ENCODE peak calls at places on chromosomes 4 and X, in six cellular contexts. E, D, L, W, P and I are unnamed samples.

GRCh38 chr4:972651-973424 is 531 bp downstream of the DGKQ start:
- DNase-seq in E (no peak), D (no peak), L (peak), W (no peak), P (peak), I (no peak)

GRCh38 chr4:33924239-33924638 is 2320.1 kb downstream of the ARAP2 start:
- DNase-seq in E (peak), D (peak), L (peak), W (peak), P (peak), I (peak)

GRCh38 chr4:118981171-118981838 is 92.7 kb downstream of the SYNPO2 start:
- DNase-seq in E (no peak), D (peak), L (no peak), W (no peak), P (peak), I (peak)

GRCh38 chr4:82458729-82459128 is 28.3 kb downstream of the ENOPH1 start:
- DNase-seq in E (no peak), D (no peak), L (no peak), W (no peak), P (no peak), I (no peak)

GRCh38 chrX:39772057-39772832 is 325.5 kb downstream of the BCOR start:
- DNase-seq in E (peak), D (peak), L (no peak), W (peak), P (peak), I (no peak)

GRCh38 chr4:86497980-86498379 is 96.1 kb upstream of the PTPN13 start:
- DNase-seq in E (no peak), D (no peak), L (peak), W (no peak), P (peak), I (no peak)

GRCh38 chrX:71823391-71824057 is 60.4 kb downstream of the CXorf49B start:
- DNase-seq in E (no peak), D (no peak), L (no peak), W (no peak), P (no peak), I (no peak)

GRCh38 chr4:156970501-156971167 is 965 bp downstream of the PDGFC start:
- DNase-seq in E (peak), D (peak), L (peak), W (peak), P (peak), I (peak)

GRCh38 chr4:127975121-127975770 is 10.0 kb downstream of the ABHD18 start:
- DNase-seq in E (no peak), D (peak), L (no peak), W (no peak), P (no peak), I (no peak)

GRCh38 chrX:47564438-47565085 is 3.6 kb downstream of the ARAF start:
- DNase-seq in E (no peak), D (no peak), L (no peak), W (no peak), P (no peak), I (no peak)

GRCh38 chrX:47177079-47177478 is 16.6 kb upstream of the UBA1 start:
- DNase-seq in E (no peak), D (no peak), L (no peak), W (no peak), P (no peak), I (no peak)

GRCh38 chr4:139331185-139331584 is 28.9 kb upstream of the NDUFC1 start:
- DNase-seq in E (no peak), D (no peak), L (peak), W (no peak), P (no peak), I (no peak)

GRCh38 chr4:130395871-130396270 is 1299.9 kb downstream of the C4orf33 start:
- DNase-seq in E (no peak), D (peak), L (peak), W (no peak), P (peak), I (no peak)

GRCh38 chr4:99644453-99644852 is 13.2 kb downstream of the C4orf54 start:
- DNase-seq in E (no peak), D (no peak), L (no peak), W (peak), P (no peak), I (no peak)

GRCh38 chrX:14554132-14554715 is 24.9 kb downstream of the GLRA2 start:
- DNase-seq in E (no peak), D (no peak), L (no peak), W (no peak), P (peak), I (no peak)

GRCh38 chrX:153845842-153846241 is 15.5 kb upstream of the PDZD4 start:
- DNase-seq in E (no peak), D (no peak), L (peak), W (no peak), P (no peak), I (no peak)

GRCh38 chrX:71618303-71618721 is at the start of gene CXCR3:
- DNase-seq in E (no peak), D (no peak), L (no peak), W (no peak), P (no peak), I (no peak)

GRCh38 chrX:20412871-20413486 is 146.3 kb upstream of the RPS6KA3 start:
- DNase-seq in E (no peak), D (no peak), L (no peak), W (no peak), P (no peak), I (no peak)

GRCh38 chr4:38322709-38323108 is 341.3 kb upstream of the KLF3 start:
- DNase-seq in E (no peak), D (peak), L (no peak), W (peak), P (peak), I (no peak)

GRCh38 chr4:103019319-103020124 is at the start of gene SLC9B1:
- DNase-seq in E (peak), D (peak), L (peak), W (peak), P (peak), I (peak)

GRCh38 chr4:177308125-177308524 is 1.5 kb upstream of the NEIL3 start:
- DNase-seq in E (no peak), D (peak), L (peak), W (no peak), P (peak), I (no peak)

GRCh38 chr4:53015681-53016080 is 153.6 kb downstream of the RASL11B start:
- DNase-seq in E (peak), D (peak), L (peak), W (peak), P (peak), I (peak)

GRCh38 chr4:1043658-1044468 is 32.4 kb downstream of the FGFRL1 start:
- DNase-seq in E (peak), D (peak), L (peak), W (peak), P (peak), I (peak)

GRCh38 chr4:149884046-149884445 is 68.4 kb upstream of the IQCM start:
- DNase-seq in E (no peak), D (no peak), L (no peak), W (no peak), P (no peak), I (no peak)

GRCh38 chr4:78528327-78528726 is 23.2 kb upstream of the ANXA3 start:
- DNase-seq in E (no peak), D (peak), L (no peak), W (no peak), P (peak), I (no peak)

GRCh38 chr4:78527555-78527954 is 24.0 kb upstream of the ANXA3 start:
- DNase-seq in E (no peak), D (no peak), L (no peak), W (no peak), P (no peak), I (no peak)

GRCh38 chr4:78529569-78530209 is 21.9 kb upstream of the ANXA3 start:
- DNase-seq in E (no peak), D (peak), L (no peak), W (no peak), P (peak), I (no peak)

GRCh38 chr4:78525559-78525958 is 26.0 kb upstream of the ANXA3 start:
- DNase-seq in E (no peak), D (no peak), L (no peak), W (no peak), P (no peak), I (no peak)

GRCh38 chr4:78527103-78527502 is 24.5 kb upstream of the ANXA3 start:
- DNase-seq in E (no peak), D (no peak), L (no peak), W (no peak), P (no peak), I (no peak)
- H4K8ac ChIP-seq in E (no peak), D (no peak), L (no peak), W (no peak), P (no peak), I (no peak)

DNA sequence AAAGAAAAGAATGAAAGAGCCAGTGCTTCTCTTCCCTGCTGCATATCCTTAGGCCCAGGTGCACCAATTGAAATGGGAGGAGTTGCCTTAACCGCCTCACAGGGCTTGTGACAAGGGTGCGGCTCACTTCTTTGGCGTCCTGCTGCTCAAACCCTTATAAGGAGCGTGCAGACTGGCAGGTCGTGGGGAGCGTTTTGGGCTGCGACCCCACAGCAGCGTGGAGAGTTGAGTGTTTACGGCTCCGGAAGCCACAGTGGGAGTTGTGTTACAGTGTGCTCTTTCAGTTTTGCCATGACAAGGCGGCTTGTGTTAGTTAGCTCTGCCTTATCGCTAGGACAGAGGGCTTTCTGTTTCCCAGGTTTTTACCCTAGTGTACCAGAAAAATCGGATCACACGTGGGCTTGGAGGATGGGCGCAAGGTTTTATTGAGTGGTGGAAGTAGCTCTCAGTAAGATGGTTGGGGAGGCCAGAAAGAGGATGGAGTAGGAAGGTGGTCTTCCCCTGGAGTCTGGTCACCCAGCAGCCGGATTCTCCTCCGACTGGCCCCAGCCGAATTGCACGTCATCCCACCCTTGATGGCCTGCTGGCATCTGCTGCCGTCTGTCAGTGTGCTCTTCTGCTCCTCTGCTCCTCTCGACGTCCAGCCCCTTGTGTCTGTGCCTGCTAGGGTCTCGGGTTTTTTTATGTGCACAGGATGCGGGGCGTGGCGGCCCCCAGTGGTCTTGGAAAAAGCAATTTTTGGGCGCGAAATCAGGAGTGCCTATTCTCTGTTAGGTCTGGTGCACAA is 718.9 kb downstream of the ARAP2 start:
- DNase-seq in E (peak), D (no peak), L (no peak), W (peak), P (no peak), I (no peak)
- H4K8ac ChIP-seq in E (no peak), D (no peak), L (no peak), W (no peak), P (peak), I (no peak)

DNA sequence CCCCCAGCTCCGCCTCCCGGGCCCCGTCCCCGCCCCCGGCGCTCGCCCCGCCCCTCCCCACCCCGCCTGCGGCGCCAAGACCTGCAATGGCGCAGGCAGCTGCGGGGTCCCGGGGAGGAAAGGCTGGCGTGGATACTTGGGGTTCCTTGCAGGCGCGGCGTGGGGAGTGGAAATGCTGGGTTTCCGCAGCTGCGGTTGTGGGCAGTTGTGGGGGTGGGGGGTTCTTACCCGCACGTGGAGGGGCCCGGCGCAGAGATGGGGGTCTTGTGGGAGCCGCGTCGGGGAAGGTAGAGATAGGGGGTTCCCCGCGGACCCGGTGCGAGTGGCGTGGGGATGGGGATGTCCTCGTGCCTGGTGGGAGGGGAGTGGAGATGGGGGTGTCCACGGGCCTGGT is 678 bp upstream of the ASMTL start:
- DNase-seq in E (no peak), D (no peak), L (no peak), W (no peak), P (no peak), I (no peak)
- H4K8ac ChIP-seq in E (no peak), D (no peak), L (peak), W (no peak), P (peak), I (no peak)

DNA sequence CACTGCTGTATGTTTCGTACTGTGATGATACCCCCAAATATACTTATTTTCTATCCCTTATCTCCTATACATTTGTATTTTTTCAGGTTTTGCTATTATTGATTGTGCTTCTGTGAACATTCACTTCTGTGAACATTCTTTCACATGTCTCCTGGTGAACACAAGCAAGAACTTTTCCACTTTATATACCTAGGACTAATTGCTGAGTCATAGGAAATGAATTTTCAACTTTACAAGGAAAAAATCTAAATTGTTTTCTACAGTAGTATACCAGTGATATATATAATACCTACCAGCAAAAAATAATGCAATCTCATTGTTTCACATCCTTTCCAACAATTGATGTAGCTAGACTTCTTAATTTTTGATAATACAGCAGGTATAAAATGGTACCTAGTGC is 139.5 kb upstream of the MAGEB18 start:
- DNase-seq in E (no peak), D (no peak), L (no peak), W (no peak), P (no peak), I (no peak)
- H4K8ac ChIP-seq in E (no peak), D (no peak), L (no peak), W (no peak), P (no peak), I (no peak)

GRCh38 chr4:164383187-164384181 is 370.4 kb upstream of the SMIM31 start:
- DNase-seq in E (peak), D (peak), L (peak), W (peak), P (peak), I (peak)
- H4K8ac ChIP-seq in E (no peak), D (no peak), L (no peak), W (no peak), P (no peak), I (no peak)

GRCh38 chr4:155961575-155961974 is 7.9 kb upstream of the CTSO start:
- DNase-seq in E (no peak), D (no peak), L (no peak), W (no peak), P (no peak), I (no peak)

GRCh38 chr4:155962697-155963096 is 9.0 kb upstream of the CTSO start:
- DNase-seq in E (no peak), D (no peak), L (no peak), W (no peak), P (no peak), I (no peak)

GRCh38 chr4:155954939-155955338 is 1.3 kb upstream of the CTSO start:
- DNase-seq in E (no peak), D (peak), L (no peak), W (no peak), P (no peak), I (no peak)

GRCh38 chr4:155960522-155960921 is 6.9 kb upstream of the CTSO start:
- DNase-seq in E (no peak), D (peak), L (no peak), W (no peak), P (no peak), I (no peak)

GRCh38 chr4:155959417-155959816 is 5.8 kb upstream of the CTSO start:
- DNase-seq in E (no peak), D (no peak), L (no peak), W (no peak), P (no peak), I (no peak)
- H4K8ac ChIP-seq in E (no peak), D (no peak), L (no peak), W (no peak), P (no peak), I (no peak)

DNA sequence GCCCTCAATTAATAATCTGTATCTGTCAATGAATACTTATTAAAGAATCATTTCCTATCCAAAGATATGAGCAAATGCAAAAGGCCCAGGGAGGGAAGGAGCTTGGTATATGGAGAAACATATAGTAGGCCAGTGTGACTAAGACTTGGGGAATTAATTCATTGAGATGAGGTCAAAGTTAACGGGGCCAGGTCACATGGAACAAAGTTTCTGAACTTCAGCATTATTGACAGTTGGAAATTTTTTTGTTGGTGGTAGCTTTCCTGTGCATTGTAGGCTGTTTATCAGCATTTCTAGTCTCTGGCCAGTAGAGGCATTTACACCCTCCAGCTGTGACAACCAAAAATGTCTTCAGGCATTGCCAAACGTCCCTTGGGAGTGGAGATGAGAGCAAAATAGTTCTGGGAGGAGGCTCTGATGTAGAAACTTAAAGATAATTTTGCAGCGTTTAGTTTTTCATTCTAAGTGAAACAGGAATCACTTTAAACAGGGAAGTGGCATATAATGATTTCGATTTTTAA is 202.0 kb downstream of the SLC4A4 start:
- DNase-seq in E (no peak), D (no peak), L (peak), W (peak), P (peak), I (no peak)
- H4K8ac ChIP-seq in E (no peak), D (no peak), L (no peak), W (no peak), P (no peak), I (no peak)

DNA sequence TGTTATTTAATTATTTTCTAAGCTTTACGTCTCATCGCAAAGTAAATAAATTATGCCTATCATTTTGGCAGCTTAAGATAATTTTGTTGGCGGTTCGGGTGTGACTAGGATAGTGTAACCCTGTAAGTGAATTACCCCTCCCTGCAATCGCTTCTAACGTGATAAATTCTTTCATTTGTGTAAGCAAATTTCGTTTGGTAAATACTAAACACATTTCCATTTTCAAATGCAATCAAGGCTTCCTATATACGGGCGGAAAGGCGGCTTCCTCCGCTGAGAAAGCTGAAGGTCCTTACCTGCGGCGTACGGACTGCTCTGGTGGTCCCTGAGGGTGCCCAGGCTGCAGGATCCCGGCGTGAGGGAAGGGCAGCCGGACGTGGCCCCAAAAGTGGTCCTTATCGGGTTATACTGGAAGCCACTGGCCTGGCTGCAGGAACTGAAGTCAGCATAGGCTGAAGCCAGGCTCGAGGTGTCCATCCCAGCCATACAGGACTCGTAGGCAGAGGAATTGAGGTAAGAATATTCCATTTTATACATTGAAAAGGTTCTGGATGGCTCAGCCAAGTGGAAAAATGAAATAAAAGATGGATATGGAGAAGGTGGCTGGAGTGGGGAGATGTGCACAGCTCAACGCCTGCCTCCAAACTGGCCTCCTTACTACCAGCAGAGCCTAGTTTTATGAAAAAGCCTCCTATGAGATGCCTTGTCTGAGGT is at the start of gene PHOX2B:
- DNase-seq in E (peak), D (no peak), L (no peak), W (peak), P (no peak), I (peak)
- H4K8ac ChIP-seq in E (no peak), D (no peak), L (no peak), W (no peak), P (no peak), I (no peak)

GRCh38 chrX:120022763-120023162 is 54.7 kb downstream of the RHOXF2B start:
- DNase-seq in E (no peak), D (no peak), L (no peak), W (no peak), P (no peak), I (no peak)
- H4K8ac ChIP-seq in E (no peak), D (no peak), L (no peak), W (no peak), P (no peak), I (no peak)